ENCODE peak calls at places on chromosomes 5 and 9, in seven cellular contexts. One of them, this sample, is unnamed.

GRCh38 chr5:9519537-9519936 is 26.3 kb downstream of the SEMA5A start:
- DNase-seq in PC-3: no peak
- DNase-seq in HCT116: no peak
- DNase-seq in neuronal stem cell: no peak
- DNase-seq in astrocyte: peak; percentile 85
- DNase-seq in IMR-90: peak; percentile 28
- DNase-seq in H9: no peak
- DNase-seq in this sample: peak; percentile 86

GRCh38 chr5:61333351-61334223 is 1.5 kb downstream of the ZSWIM6 start:
- DNase-seq in PC-3: peak; percentile 16
- DNase-seq in HCT116: no peak
- DNase-seq in neuronal stem cell: peak; percentile 40
- DNase-seq in astrocyte: no peak
- DNase-seq in IMR-90: no peak
- DNase-seq in H9: no peak
- DNase-seq in this sample: peak; percentile 33

GRCh38 chr9:136565075-136565721 is 19.4 kb upstream of the NOTCH1 start:
- DNase-seq in PC-3: no peak
- DNase-seq in HCT116: no peak
- DNase-seq in neuronal stem cell: no peak
- DNase-seq in astrocyte: peak; percentile 33
- DNase-seq in IMR-90: no peak
- DNase-seq in H9: no peak
- DNase-seq in this sample: peak; percentile 38

GRCh38 chr9:127457191-127457878 is 6.0 kb downstream of the LRSAM1 start:
- DNase-seq in PC-3: peak; percentile 73
- DNase-seq in HCT116: no peak
- DNase-seq in neuronal stem cell: no peak
- DNase-seq in astrocyte: no peak
- DNase-seq in IMR-90: no peak
- DNase-seq in H9: peak; percentile 76
- DNase-seq in this sample: no peak

GRCh38 chr9:75941066-75941465 is 50.6 kb downstream of the PCSK5 start:
- DNase-seq in PC-3: no peak
- DNase-seq in HCT116: no peak
- DNase-seq in neuronal stem cell: no peak
- DNase-seq in astrocyte: peak; percentile 80
- DNase-seq in IMR-90: no peak
- DNase-seq in H9: no peak
- DNase-seq in this sample: no peak

GRCh38 chr5:17222679-17223078 is 5.2 kb downstream of the BASP1 start:
- DNase-seq in PC-3: no peak
- DNase-seq in HCT116: no peak
- DNase-seq in neuronal stem cell: no peak
- DNase-seq in astrocyte: no peak
- DNase-seq in IMR-90: no peak
- DNase-seq in H9: no peak
- DNase-seq in this sample: no peak

GRCh38 chr9:84432746-84433145 is 92.2 kb upstream of the SLC28A3 start:
- DNase-seq in PC-3: no peak
- DNase-seq in HCT116: no peak
- DNase-seq in neuronal stem cell: no peak
- DNase-seq in astrocyte: no peak
- DNase-seq in IMR-90: no peak
- DNase-seq in H9: no peak
- DNase-seq in this sample: no peak

GRCh38 chr9:98807070-98807810 is at the start of gene GALNT12:
- DNase-seq in PC-3: no peak
- DNase-seq in HCT116: no peak
- DNase-seq in neuronal stem cell: no peak
- DNase-seq in astrocyte: no peak
- DNase-seq in IMR-90: no peak
- DNase-seq in H9: peak; percentile 67
- DNase-seq in this sample: no peak

GRCh38 chr9:110579763-110580255 is 268 bp upstream of the SVEP1 start:
- DNase-seq in PC-3: no peak
- DNase-seq in HCT116: no peak
- DNase-seq in neuronal stem cell: peak; percentile 45
- DNase-seq in astrocyte: peak; percentile 52
- DNase-seq in IMR-90: peak; percentile 71
- DNase-seq in H9: peak; percentile 40
- DNase-seq in this sample: peak; percentile 66

GRCh38 chr9:111803924-111804323 is 9.2 kb upstream of the SHOC1 start:
- DNase-seq in PC-3: no peak
- DNase-seq in HCT116: no peak
- DNase-seq in neuronal stem cell: no peak
- DNase-seq in astrocyte: no peak
- DNase-seq in IMR-90: no peak
- DNase-seq in H9: no peak
- DNase-seq in this sample: no peak

GRCh38 chr9:134163374-134164196 is 779 bp downstream of the RNU6ATAC start:
- DNase-seq in PC-3: peak; percentile 50
- DNase-seq in HCT116: no peak
- DNase-seq in neuronal stem cell: peak; percentile 36
- DNase-seq in astrocyte: peak; percentile 43
- DNase-seq in IMR-90: peak; percentile 22
- DNase-seq in H9: peak; percentile 56
- DNase-seq in this sample: peak; percentile 51

GRCh38 chr5:123785160-123786001 is 273.4 kb downstream of the CSNK1G3 start:
- DNase-seq in PC-3: peak; percentile 66
- DNase-seq in HCT116: no peak
- DNase-seq in neuronal stem cell: no peak
- DNase-seq in astrocyte: peak; percentile 87
- DNase-seq in IMR-90: peak; percentile 64
- DNase-seq in H9: no peak
- DNase-seq in this sample: peak; percentile 86

GRCh38 chr5:156595132-156595787 is 254.8 kb upstream of the PPP1R2B start:
- DNase-seq in PC-3: no peak
- DNase-seq in HCT116: no peak
- DNase-seq in neuronal stem cell: no peak
- DNase-seq in astrocyte: peak; percentile 33
- DNase-seq in IMR-90: no peak
- DNase-seq in H9: no peak
- DNase-seq in this sample: peak; percentile 42

DNA sequence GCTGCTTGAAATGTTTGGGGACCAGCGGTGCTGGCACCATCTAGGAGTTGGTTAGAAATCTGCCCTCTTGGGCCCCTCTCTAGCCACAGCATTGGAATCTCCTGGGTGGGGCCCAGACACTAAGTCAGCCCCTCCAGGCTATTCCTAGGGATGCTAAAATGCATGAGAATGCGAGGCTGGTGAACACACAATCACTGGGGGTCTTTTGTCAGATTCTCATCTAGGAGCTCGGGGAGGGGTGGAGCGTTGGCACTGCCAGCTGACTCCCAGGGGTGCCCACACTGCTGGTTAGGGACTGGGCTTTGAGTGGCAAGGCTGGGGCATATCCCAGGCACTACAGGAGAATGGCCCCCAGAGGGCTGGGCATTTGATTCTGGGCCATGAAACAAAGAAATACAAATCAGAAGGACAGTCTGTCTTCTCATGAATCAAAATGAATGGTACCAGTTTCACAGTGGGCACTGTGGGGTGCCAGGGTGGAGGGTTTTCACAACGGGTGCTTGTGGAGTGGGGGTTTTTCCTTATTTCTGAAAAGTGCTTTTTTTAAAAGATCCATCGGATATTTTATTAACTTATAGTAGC is 127.8 kb upstream of the RAPGEF1 start:
- DNase-seq in PC-3: no peak
- DNase-seq in HCT116: no peak
- DNase-seq in neuronal stem cell: no peak
- DNase-seq in astrocyte: no peak
- DNase-seq in IMR-90: no peak
- DNase-seq in H9: no peak
- DNase-seq in this sample: no peak
- H3K9ac ChIP-seq in PC-3: no peak overlapping the region
- H3K9ac ChIP-seq in HCT116: no peak overlapping the region
- H3K9ac ChIP-seq in neuronal stem cell: no peak overlapping the region
- H3K9ac ChIP-seq in astrocyte: no peak overlapping the region
- H3K9ac ChIP-seq in IMR-90: no peak overlapping the region
- H3K9ac ChIP-seq in H9: no peak overlapping the region
- H3K9ac ChIP-seq in this sample: no peak overlapping the region

DNA sequence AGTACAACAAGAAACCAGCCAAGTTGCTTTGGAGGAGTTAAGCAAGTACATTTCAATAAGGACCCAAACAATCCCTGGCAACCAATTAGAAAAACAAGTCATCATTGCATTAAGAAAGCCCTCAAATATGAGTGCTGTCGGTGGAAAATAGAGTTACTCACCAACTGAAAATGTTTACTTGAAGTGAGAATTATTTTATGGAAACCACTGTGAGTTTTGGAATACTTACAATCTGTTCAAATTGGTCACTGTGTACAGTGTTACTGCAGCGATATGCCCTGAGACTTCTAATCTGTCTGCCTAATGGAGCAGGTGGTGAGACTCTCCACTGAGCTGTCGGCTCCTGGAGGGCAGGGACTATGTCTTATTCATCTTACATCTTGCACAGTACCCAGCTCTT is 1073.2 kb upstream of the DMAC1 start:
- DNase-seq in PC-3: no peak
- DNase-seq in HCT116: no peak
- DNase-seq in neuronal stem cell: no peak
- DNase-seq in astrocyte: peak; percentile 60
- DNase-seq in IMR-90: no peak
- DNase-seq in H9: no peak
- DNase-seq in this sample: peak; percentile 69
- H3K4me1 ChIP-seq in PC-3: no peaks in the 10 kb centered on the region
- H3K4me1 ChIP-seq in HCT116: no peaks in the 10 kb centered on the region
- H3K4me1 ChIP-seq in neuronal stem cell: peaks cover 10% of the 10 kb centered on the region
- H3K4me1 ChIP-seq in astrocyte: peaks cover 3% of the 10 kb centered on the region
- H3K4me1 ChIP-seq in IMR-90: no peaks in the 10 kb centered on the region
- H3K4me1 ChIP-seq in H9: no peaks in the 10 kb centered on the region
- H3K4me1 ChIP-seq in this sample: no peaks in the 10 kb centered on the region

GRCh38 chr9:22107202-22107601 is 98.1 kb upstream of the CDKN2B start:
- DNase-seq in PC-3: no peak
- DNase-seq in HCT116: no peak
- DNase-seq in neuronal stem cell: no peak
- DNase-seq in astrocyte: peak; percentile 89
- DNase-seq in IMR-90: peak; percentile 70
- DNase-seq in H9: no peak
- DNase-seq in this sample: peak; percentile 90
- H3K4me2 ChIP-seq in PC-3: no peak overlapping the region
- H3K4me2 ChIP-seq in HCT116: no peak overlapping the region
- H3K4me2 ChIP-seq in neuronal stem cell: no peak overlapping the region
- H3K4me2 ChIP-seq in astrocyte: peak overlapping the region; percentile 26
- H3K4me2 ChIP-seq in IMR-90: peak overlapping the region; percentile 39
- H3K4me2 ChIP-seq in H9: no peak overlapping the region
- H3K4me2 ChIP-seq in this sample: no peak overlapping the region

GRCh38 chr5:37212096-37212495 is 37.1 kb downstream of the CPLANE1 start:
- DNase-seq in PC-3: peak; percentile 11
- DNase-seq in HCT116: no peak
- DNase-seq in neuronal stem cell: no peak
- DNase-seq in astrocyte: no peak
- DNase-seq in IMR-90: no peak
- DNase-seq in H9: no peak
- DNase-seq in this sample: no peak
- H3K9ac ChIP-seq in PC-3: no peak overlapping the region
- H3K9ac ChIP-seq in HCT116: no peak overlapping the region
- H3K9ac ChIP-seq in neuronal stem cell: no peak overlapping the region
- H3K9ac ChIP-seq in astrocyte: no peak overlapping the region
- H3K9ac ChIP-seq in IMR-90: no peak overlapping the region
- H3K9ac ChIP-seq in H9: no peak overlapping the region
- H3K9ac ChIP-seq in this sample: no peak overlapping the region